ENCODE peak calls at places on chromosomes 16 and 17, in eight cellular contexts. One of them, this sample, is unnamed.

GRCh38 chr17:21674242-21674731 is 18.0 kb upstream of the KCNJ18 start:
- DNase-seq in bronchial epithelial cell: no peak
- DNase-seq in nephron progenitor cell: no peak
- DNase-seq in CD4-positive, alpha-beta T cell: no peak
- DNase-seq in mesothelial cell of epicardium: no peak
- DNase-seq in A549: no peak
- DNase-seq in tibial artery: no peak
- DNase-seq in choroid plexus epithelial cell: no peak
- DNase-seq in this sample: no peak

GRCh38 chr16:58456193-58456592 is 43.8 kb upstream of the NDRG4 start:
- DNase-seq in A549: no peak
- DNase-seq in bronchial epithelial cell: no peak
- DNase-seq in choroid plexus epithelial cell: no peak
- DNase-seq in CD4-positive, alpha-beta T cell: no peak
- DNase-seq in mesothelial cell of epicardium: no peak
- DNase-seq in nephron progenitor cell: no peak
- DNase-seq in tibial artery: no peak
- DNase-seq in this sample: no peak

GRCh38 chr16:56518435-56518834 is 1.4 kb downstream of the BBS2 start:
- DNase-seq in bronchial epithelial cell: no peak
- DNase-seq in choroid plexus epithelial cell: no peak
- DNase-seq in nephron progenitor cell: no peak
- DNase-seq in A549: no peak
- DNase-seq in CD4-positive, alpha-beta T cell: no peak
- DNase-seq in tibial artery: no peak
- DNase-seq in mesothelial cell of epicardium: no peak
- DNase-seq in this sample: no peak

GRCh38 chr16:76583466-76583865 is 306.3 kb downstream of the CNTNAP4 start:
- DNase-seq in mesothelial cell of epicardium: peak
- DNase-seq in nephron progenitor cell: no peak
- DNase-seq in choroid plexus epithelial cell: peak
- DNase-seq in CD4-positive, alpha-beta T cell: no peak
- DNase-seq in tibial artery: no peak
- DNase-seq in bronchial epithelial cell: no peak
- DNase-seq in A549: no peak
- DNase-seq in this sample: no peak

GRCh38 chr17:18866866-18867813 is 9.2 kb downstream of the PRPSAP2 start:
- DNase-seq in bronchial epithelial cell: no peak
- DNase-seq in nephron progenitor cell: no peak
- DNase-seq in tibial artery: no peak
- DNase-seq in A549: no peak
- DNase-seq in mesothelial cell of epicardium: no peak
- DNase-seq in CD4-positive, alpha-beta T cell: no peak
- DNase-seq in choroid plexus epithelial cell: no peak
- DNase-seq in this sample: no peak

GRCh38 chr17:74842599-74843351 is 16.9 kb downstream of the GRIN2C start:
- DNase-seq in tibial artery: no peak
- DNase-seq in mesothelial cell of epicardium: peak
- DNase-seq in choroid plexus epithelial cell: peak
- DNase-seq in bronchial epithelial cell: peak
- DNase-seq in nephron progenitor cell: peak
- DNase-seq in CD4-positive, alpha-beta T cell: no peak
- DNase-seq in A549: peak
- DNase-seq in this sample: no peak

GRCh38 chr17:27206447-27206846 is 87.5 kb upstream of the WSB1 start:
- DNase-seq in tibial artery: no peak
- DNase-seq in choroid plexus epithelial cell: peak
- DNase-seq in bronchial epithelial cell: no peak
- DNase-seq in A549: no peak
- DNase-seq in mesothelial cell of epicardium: no peak
- DNase-seq in CD4-positive, alpha-beta T cell: no peak
- DNase-seq in nephron progenitor cell: no peak
- DNase-seq in this sample: no peak

GRCh38 chr16:85722066-85722465 is 28.8 kb downstream of the C16orf74 start:
- DNase-seq in choroid plexus epithelial cell: no peak
- DNase-seq in A549: no peak
- DNase-seq in bronchial epithelial cell: no peak
- DNase-seq in nephron progenitor cell: no peak
- DNase-seq in tibial artery: no peak
- DNase-seq in CD4-positive, alpha-beta T cell: no peak
- DNase-seq in mesothelial cell of epicardium: no peak
- DNase-seq in this sample: no peak

GRCh38 chr17:50817142-50817751 is 18.1 kb upstream of the WFIKKN2 start:
- DNase-seq in CD4-positive, alpha-beta T cell: peak
- DNase-seq in A549: peak
- DNase-seq in tibial artery: no peak
- DNase-seq in mesothelial cell of epicardium: peak
- DNase-seq in choroid plexus epithelial cell: peak
- DNase-seq in nephron progenitor cell: peak
- DNase-seq in bronchial epithelial cell: no peak
- DNase-seq in this sample: no peak

GRCh38 chr17:60161598-60162330 is 12.0 kb downstream of the CA4 start:
- DNase-seq in tibial artery: no peak
- DNase-seq in A549: no peak
- DNase-seq in choroid plexus epithelial cell: no peak
- DNase-seq in nephron progenitor cell: peak
- DNase-seq in bronchial epithelial cell: no peak
- DNase-seq in mesothelial cell of epicardium: no peak
- DNase-seq in CD4-positive, alpha-beta T cell: no peak
- DNase-seq in this sample: no peak

GRCh38 chr17:36889955-36890354 is 47.3 kb upstream of the LHX1 start:
- DNase-seq in choroid plexus epithelial cell: no peak
- DNase-seq in CD4-positive, alpha-beta T cell: no peak
- DNase-seq in mesothelial cell of epicardium: no peak
- DNase-seq in bronchial epithelial cell: no peak
- DNase-seq in A549: no peak
- DNase-seq in nephron progenitor cell: no peak
- DNase-seq in tibial artery: no peak
- DNase-seq in this sample: no peak

GRCh38 chr17:47807421-47807820 is 14.2 kb downstream of the OSBPL7 start:
- DNase-seq in mesothelial cell of epicardium: no peak
- DNase-seq in bronchial epithelial cell: no peak
- DNase-seq in choroid plexus epithelial cell: no peak
- DNase-seq in CD4-positive, alpha-beta T cell: no peak
- DNase-seq in A549: no peak
- DNase-seq in nephron progenitor cell: no peak
- DNase-seq in tibial artery: no peak
- DNase-seq in this sample: no peak

GRCh38 chr17:77287432-77288068 is 146.8 kb downstream of the SEC14L1 start:
- DNase-seq in nephron progenitor cell: peak
- DNase-seq in CD4-positive, alpha-beta T cell: no peak
- DNase-seq in tibial artery: no peak
- DNase-seq in bronchial epithelial cell: peak
- DNase-seq in mesothelial cell of epicardium: no peak
- DNase-seq in choroid plexus epithelial cell: peak
- DNase-seq in A549: peak
- DNase-seq in this sample: no peak

GRCh38 chr17:81456091-81456490 is 56.5 kb downstream of the ACTG1 start:
- DNase-seq in A549: no peak
- DNase-seq in choroid plexus epithelial cell: no peak
- DNase-seq in bronchial epithelial cell: no peak
- DNase-seq in CD4-positive, alpha-beta T cell: no peak
- DNase-seq in nephron progenitor cell: no peak
- DNase-seq in mesothelial cell of epicardium: no peak
- DNase-seq in tibial artery: no peak
- DNase-seq in this sample: no peak
- TF ChIP-seq CTCF in A549: no peak
- TF ChIP-seq CTCF in choroid plexus epithelial cell: no peak
- TF ChIP-seq CTCF in bronchial epithelial cell: no peak
- TF ChIP-seq CTCF in CD4-positive, alpha-beta T cell: no peak
- TF ChIP-seq CTCF in nephron progenitor cell: no peak
- TF ChIP-seq CTCF in mesothelial cell of epicardium: no peak
- TF ChIP-seq CTCF in tibial artery: no peak
- TF ChIP-seq CTCF in this sample: no peak

GRCh38 chr17:40168262-40168832 is 8.9 kb upstream of the RAPGEFL1 start:
- DNase-seq in A549: peak
- DNase-seq in choroid plexus epithelial cell: peak
- DNase-seq in bronchial epithelial cell: peak
- DNase-seq in nephron progenitor cell: no peak
- DNase-seq in mesothelial cell of epicardium: no peak
- DNase-seq in tibial artery: no peak
- DNase-seq in CD4-positive, alpha-beta T cell: no peak
- DNase-seq in this sample: peak
- TF ChIP-seq CTCF in A549: peak
- TF ChIP-seq CTCF in choroid plexus epithelial cell: peak
- TF ChIP-seq CTCF in bronchial epithelial cell: peak
- TF ChIP-seq CTCF in nephron progenitor cell: peak
- TF ChIP-seq CTCF in mesothelial cell of epicardium: peak
- TF ChIP-seq CTCF in tibial artery: peak
- TF ChIP-seq CTCF in CD4-positive, alpha-beta T cell: peak
- TF ChIP-seq CTCF in this sample: peak

DNA sequence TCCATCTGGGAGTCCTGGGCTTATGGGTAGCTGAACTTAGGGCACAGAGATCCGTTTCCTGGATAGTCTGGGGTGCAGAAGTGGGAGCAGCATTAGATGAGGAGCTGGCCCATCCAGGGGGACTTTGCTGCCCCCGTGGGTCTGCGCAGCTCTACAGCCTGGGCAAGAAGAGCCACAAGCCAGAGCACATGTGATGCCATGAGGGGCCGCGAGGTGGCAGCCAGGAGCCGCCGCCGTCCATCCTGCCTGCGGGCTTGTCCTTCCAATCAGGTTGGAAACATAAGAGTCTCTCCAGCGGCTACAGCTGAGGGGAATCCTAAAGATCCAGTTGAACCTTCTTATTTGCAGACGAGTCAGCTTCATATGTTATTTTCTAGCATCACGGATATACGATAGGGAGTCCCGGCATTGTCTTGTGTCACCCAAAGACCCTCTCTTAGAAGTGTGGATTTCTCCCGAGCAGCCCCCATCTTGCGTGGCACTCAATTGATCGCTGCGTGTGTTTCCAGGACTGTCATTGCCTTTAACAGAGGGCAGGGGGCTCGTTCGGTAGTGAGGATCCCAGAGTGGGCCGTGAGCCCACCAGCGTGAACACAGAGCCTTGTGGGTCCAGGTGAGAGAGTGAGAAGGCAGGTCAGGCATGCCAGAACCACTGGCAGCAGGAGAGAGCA is 22.0 kb downstream of the C1QTNF1 start:
- DNase-seq in tibial artery: peak
- DNase-seq in bronchial epithelial cell: peak
- DNase-seq in A549: peak
- DNase-seq in choroid plexus epithelial cell: peak
- DNase-seq in mesothelial cell of epicardium: peak
- DNase-seq in CD4-positive, alpha-beta T cell: peak
- DNase-seq in nephron progenitor cell: peak
- DNase-seq in this sample: peak
- TF ChIP-seq CTCF in tibial artery: peak
- TF ChIP-seq CTCF in bronchial epithelial cell: peak
- TF ChIP-seq CTCF in A549: peak
- TF ChIP-seq CTCF in choroid plexus epithelial cell: peak
- TF ChIP-seq CTCF in mesothelial cell of epicardium: peak
- TF ChIP-seq CTCF in CD4-positive, alpha-beta T cell: peak
- TF ChIP-seq CTCF in nephron progenitor cell: peak
- TF ChIP-seq CTCF in this sample: peak

DNA sequence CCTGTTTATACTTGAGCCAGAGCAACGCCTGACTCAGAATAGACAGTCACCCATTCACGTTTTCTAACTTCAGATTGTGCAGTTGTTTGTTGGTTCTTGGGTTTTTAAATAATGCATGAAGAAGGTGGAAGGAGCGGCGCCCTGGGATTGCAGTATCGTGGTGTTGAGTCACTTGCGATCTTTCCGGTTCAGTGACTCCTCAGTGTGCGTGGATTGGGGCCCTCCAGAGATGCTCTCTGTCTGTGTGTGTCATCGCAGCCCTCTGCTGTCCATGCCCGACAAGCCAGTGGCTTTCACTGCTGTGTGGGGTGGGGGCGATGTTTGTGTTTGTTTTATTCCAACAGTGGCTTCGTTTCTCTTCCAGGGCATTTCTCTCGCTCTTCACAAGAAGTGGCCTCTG is 134.0 kb downstream of the RPTOR start:
- DNase-seq in choroid plexus epithelial cell: peak
- DNase-seq in bronchial epithelial cell: peak
- DNase-seq in A549: no peak
- DNase-seq in nephron progenitor cell: peak
- DNase-seq in CD4-positive, alpha-beta T cell: peak
- DNase-seq in mesothelial cell of epicardium: no peak
- DNase-seq in tibial artery: peak
- DNase-seq in this sample: no peak
- TF ChIP-seq CTCF in choroid plexus epithelial cell: no peak
- TF ChIP-seq CTCF in bronchial epithelial cell: no peak
- TF ChIP-seq CTCF in A549: no peak
- TF ChIP-seq CTCF in nephron progenitor cell: no peak
- TF ChIP-seq CTCF in CD4-positive, alpha-beta T cell: no peak
- TF ChIP-seq CTCF in mesothelial cell of epicardium: no peak
- TF ChIP-seq CTCF in tibial artery: no peak
- TF ChIP-seq CTCF in this sample: peak

GRCh38 chr16:7602424-7602935 is 269.8 kb downstream of the RBFOX1 start:
- DNase-seq in A549: no peak
- DNase-seq in nephron progenitor cell: no peak
- DNase-seq in tibial artery: no peak
- DNase-seq in mesothelial cell of epicardium: no peak
- DNase-seq in bronchial epithelial cell: no peak
- DNase-seq in choroid plexus epithelial cell: no peak
- DNase-seq in CD4-positive, alpha-beta T cell: no peak
- DNase-seq in this sample: no peak

GRCh38 chr16:7596285-7596684 is 263.6 kb downstream of the RBFOX1 start:
- DNase-seq in CD4-positive, alpha-beta T cell: no peak
- DNase-seq in choroid plexus epithelial cell: no peak
- DNase-seq in nephron progenitor cell: no peak
- DNase-seq in A549: no peak
- DNase-seq in bronchial epithelial cell: no peak
- DNase-seq in mesothelial cell of epicardium: no peak
- DNase-seq in tibial artery: no peak
- DNase-seq in this sample: no peak

GRCh38 chr16:7601100-7601499 is 268.5 kb downstream of the RBFOX1 start:
- DNase-seq in bronchial epithelial cell: no peak
- DNase-seq in CD4-positive, alpha-beta T cell: no peak
- DNase-seq in nephron progenitor cell: no peak
- DNase-seq in A549: no peak
- DNase-seq in tibial artery: no peak
- DNase-seq in mesothelial cell of epicardium: no peak
- DNase-seq in choroid plexus epithelial cell: no peak
- DNase-seq in this sample: no peak

GRCh38 chr16:7597677-7598076 is 265.0 kb downstream of the RBFOX1 start:
- DNase-seq in choroid plexus epithelial cell: no peak
- DNase-seq in mesothelial cell of epicardium: no peak
- DNase-seq in CD4-positive, alpha-beta T cell: no peak
- DNase-seq in tibial artery: no peak
- DNase-seq in bronchial epithelial cell: peak
- DNase-seq in nephron progenitor cell: no peak
- DNase-seq in A549: no peak
- DNase-seq in this sample: no peak
- TF ChIP-seq CTCF in choroid plexus epithelial cell: no peak
- TF ChIP-seq CTCF in mesothelial cell of epicardium: no peak
- TF ChIP-seq CTCF in CD4-positive, alpha-beta T cell: no peak
- TF ChIP-seq CTCF in tibial artery: no peak
- TF ChIP-seq CTCF in bronchial epithelial cell: no peak
- TF ChIP-seq CTCF in nephron progenitor cell: no peak
- TF ChIP-seq CTCF in A549: no peak
- TF ChIP-seq CTCF in this sample: no peak

GRCh38 chr17:42251115-42251514 is 25.1 kb downstream of the STAT5B start:
- DNase-seq in A549: peak
- DNase-seq in nephron progenitor cell: no peak
- DNase-seq in tibial artery: no peak
- DNase-seq in bronchial epithelial cell: peak
- DNase-seq in CD4-positive, alpha-beta T cell: no peak
- DNase-seq in mesothelial cell of epicardium: no peak
- DNase-seq in choroid plexus epithelial cell: peak
- DNase-seq in this sample: no peak
- TF ChIP-seq CTCF in A549: peak
- TF ChIP-seq CTCF in nephron progenitor cell: no peak
- TF ChIP-seq CTCF in tibial artery: no peak
- TF ChIP-seq CTCF in bronchial epithelial cell: no peak
- TF ChIP-seq CTCF in CD4-positive, alpha-beta T cell: no peak
- TF ChIP-seq CTCF in mesothelial cell of epicardium: no peak
- TF ChIP-seq CTCF in choroid plexus epithelial cell: peak
- TF ChIP-seq CTCF in this sample: peak

GRCh38 chr16:24535827-24536226 is 3.5 kb upstream of the RBBP6 start:
- DNase-seq in CD4-positive, alpha-beta T cell: no peak
- DNase-seq in choroid plexus epithelial cell: no peak
- DNase-seq in bronchial epithelial cell: no peak
- DNase-seq in nephron progenitor cell: no peak
- DNase-seq in A549: no peak
- DNase-seq in tibial artery: no peak
- DNase-seq in mesothelial cell of epicardium: no peak
- DNase-seq in this sample: no peak
- TF ChIP-seq CTCF in CD4-positive, alpha-beta T cell: no peak
- TF ChIP-seq CTCF in choroid plexus epithelial cell: peak
- TF ChIP-seq CTCF in bronchial epithelial cell: peak
- TF ChIP-seq CTCF in nephron progenitor cell: no peak
- TF ChIP-seq CTCF in A549: no peak
- TF ChIP-seq CTCF in tibial artery: no peak
- TF ChIP-seq CTCF in mesothelial cell of epicardium: no peak
- TF ChIP-seq CTCF in this sample: no peak